ENCODE peak calls at places on chromosomes 7 and 10, in eight cellular contexts. One of them, this sample, is unnamed.
A peak's percentile ranks its signal among the peaks of the same experiment; 100 is the strongest.

GRCh38 chr10:22958338-22958737 is 30.5 kb downstream of the ARMC3 start:
- DNase-seq in GM12865: no peak
- DNase-seq in PC-3: peak; percentile 45
- DNase-seq in cardiac muscle cell: no peak
- DNase-seq in fibroblast of villous mesenchyme: no peak
- DNase-seq in retinal pigment epithelial cell: no peak
- DNase-seq in bronchial epithelial cell: peak; percentile 86
- DNase-seq in lower lobe of right lung: no peak
- DNase-seq in this sample: no peak

GRCh38 chr7:133746847-133747246 is 380.3 kb upstream of the LRGUK start:
- DNase-seq in PC-3: no peak
- DNase-seq in lower lobe of right lung: no peak
- DNase-seq in cardiac muscle cell: no peak
- DNase-seq in fibroblast of villous mesenchyme: no peak
- DNase-seq in retinal pigment epithelial cell: no peak
- DNase-seq in bronchial epithelial cell: peak; percentile 12
- DNase-seq in GM12865: no peak
- DNase-seq in this sample: no peak

GRCh38 chr10:7417807-7418206 is 7.0 kb upstream of the SFMBT2 start:
- DNase-seq in PC-3: no peak
- DNase-seq in cardiac muscle cell: no peak
- DNase-seq in GM12865: peak; percentile 33
- DNase-seq in bronchial epithelial cell: no peak
- DNase-seq in fibroblast of villous mesenchyme: no peak
- DNase-seq in retinal pigment epithelial cell: no peak
- DNase-seq in lower lobe of right lung: no peak
- DNase-seq in this sample: no peak

GRCh38 chr7:28389504-28390385 is 22.6 kb upstream of the CREB5 start:
- DNase-seq in GM12865: peak; percentile 76
- DNase-seq in fibroblast of villous mesenchyme: peak; percentile 77
- DNase-seq in PC-3: peak; percentile 83
- DNase-seq in bronchial epithelial cell: peak; percentile 75
- DNase-seq in cardiac muscle cell: peak; percentile 76
- DNase-seq in retinal pigment epithelial cell: no peak
- DNase-seq in lower lobe of right lung: no peak
- DNase-seq in this sample: no peak

GRCh38 chr10:43230101-43230908 is 36.6 kb downstream of the RASGEF1A start:
- DNase-seq in cardiac muscle cell: no peak
- DNase-seq in retinal pigment epithelial cell: no peak
- DNase-seq in PC-3: no peak
- DNase-seq in lower lobe of right lung: peak; percentile 32
- DNase-seq in fibroblast of villous mesenchyme: no peak
- DNase-seq in bronchial epithelial cell: no peak
- DNase-seq in GM12865: no peak
- DNase-seq in this sample: no peak

GRCh38 chr7:129948877-129949291 is 3.9 kb downstream of the UBE2H start:
- DNase-seq in bronchial epithelial cell: peak; percentile 90
- DNase-seq in lower lobe of right lung: peak; percentile 92
- DNase-seq in cardiac muscle cell: peak; percentile 92
- DNase-seq in retinal pigment epithelial cell: peak; percentile 84
- DNase-seq in fibroblast of villous mesenchyme: peak; percentile 98
- DNase-seq in PC-3: peak; percentile 92
- DNase-seq in GM12865: peak; percentile 90
- DNase-seq in this sample: peak; percentile 85

GRCh38 chr10:62727935-62728334 is 76.6 kb upstream of the ADO start:
- DNase-seq in bronchial epithelial cell: no peak
- DNase-seq in PC-3: no peak
- DNase-seq in fibroblast of villous mesenchyme: no peak
- DNase-seq in retinal pigment epithelial cell: no peak
- DNase-seq in cardiac muscle cell: no peak
- DNase-seq in GM12865: no peak
- DNase-seq in lower lobe of right lung: no peak
- DNase-seq in this sample: no peak

GRCh38 chr10:68364101-68364886 is 31.6 kb upstream of the PBLD start:
- DNase-seq in PC-3: no peak
- DNase-seq in cardiac muscle cell: no peak
- DNase-seq in lower lobe of right lung: no peak
- DNase-seq in GM12865: no peak
- DNase-seq in fibroblast of villous mesenchyme: peak; percentile 11
- DNase-seq in bronchial epithelial cell: no peak
- DNase-seq in retinal pigment epithelial cell: no peak
- DNase-seq in this sample: no peak

GRCh38 chr10:61903184-61903990 is 1.9 kb downstream of the ARID5B start:
- DNase-seq in bronchial epithelial cell: peak; percentile 58
- DNase-seq in lower lobe of right lung: peak; percentile 77
- DNase-seq in GM12865: peak; percentile 86
- DNase-seq in PC-3: peak; percentile 78
- DNase-seq in retinal pigment epithelial cell: no peak
- DNase-seq in fibroblast of villous mesenchyme: peak; percentile 80
- DNase-seq in cardiac muscle cell: peak; percentile 51
- DNase-seq in this sample: no peak

GRCh38 chr7:105106473-105106872 is 92.5 kb downstream of the KMT2E start:
- DNase-seq in lower lobe of right lung: no peak
- DNase-seq in GM12865: no peak
- DNase-seq in fibroblast of villous mesenchyme: no peak
- DNase-seq in PC-3: no peak
- DNase-seq in retinal pigment epithelial cell: no peak
- DNase-seq in bronchial epithelial cell: no peak
- DNase-seq in cardiac muscle cell: no peak
- DNase-seq in this sample: no peak

GRCh38 chr7:83130191-83130590 is 32.5 kb downstream of the PCLO start:
- DNase-seq in lower lobe of right lung: no peak
- DNase-seq in bronchial epithelial cell: no peak
- DNase-seq in GM12865: no peak
- DNase-seq in retinal pigment epithelial cell: no peak
- DNase-seq in fibroblast of villous mesenchyme: no peak
- DNase-seq in cardiac muscle cell: no peak
- DNase-seq in PC-3: no peak
- DNase-seq in this sample: no peak

GRCh38 chr7:81903115-81903514 is 133.3 kb upstream of the HGF start:
- DNase-seq in GM12865: peak; percentile 49
- DNase-seq in bronchial epithelial cell: no peak
- DNase-seq in lower lobe of right lung: no peak
- DNase-seq in PC-3: peak; percentile 29
- DNase-seq in cardiac muscle cell: no peak
- DNase-seq in fibroblast of villous mesenchyme: no peak
- DNase-seq in retinal pigment epithelial cell: no peak
- DNase-seq in this sample: no peak

GRCh38 chr7:70177166-70177565 is 578.9 kb downstream of the AUTS2 start:
- DNase-seq in retinal pigment epithelial cell: no peak
- DNase-seq in PC-3: no peak
- DNase-seq in GM12865: peak; percentile 8
- DNase-seq in lower lobe of right lung: no peak
- DNase-seq in bronchial epithelial cell: peak; percentile 65
- DNase-seq in fibroblast of villous mesenchyme: no peak
- DNase-seq in cardiac muscle cell: no peak
- DNase-seq in this sample: no peak

GRCh38 chr7:2116086-2116810 is 116.5 kb downstream of the MAD1L1 start:
- DNase-seq in lower lobe of right lung: no peak
- DNase-seq in PC-3: peak; percentile 86
- DNase-seq in bronchial epithelial cell: peak; percentile 86
- DNase-seq in cardiac muscle cell: no peak
- DNase-seq in retinal pigment epithelial cell: no peak
- DNase-seq in fibroblast of villous mesenchyme: no peak
- DNase-seq in GM12865: no peak
- DNase-seq in this sample: no peak

GRCh38 chr10:90326498-90327267 is 531.2 kb downstream of the HTR7 start:
- DNase-seq in cardiac muscle cell: no peak
- DNase-seq in PC-3: peak; percentile 32
- DNase-seq in lower lobe of right lung: no peak
- DNase-seq in retinal pigment epithelial cell: peak; percentile 70
- DNase-seq in fibroblast of villous mesenchyme: peak; percentile 22
- DNase-seq in GM12865: no peak
- DNase-seq in bronchial epithelial cell: peak; percentile 55
- DNase-seq in this sample: peak; percentile 76

GRCh38 chr10:814536-815302 is 116.8 kb downstream of the LARP4B start:
- DNase-seq in retinal pigment epithelial cell: no peak
- DNase-seq in GM12865: no peak
- DNase-seq in lower lobe of right lung: no peak
- DNase-seq in cardiac muscle cell: no peak
- DNase-seq in bronchial epithelial cell: no peak
- DNase-seq in fibroblast of villous mesenchyme: no peak
- DNase-seq in PC-3: no peak
- DNase-seq in this sample: no peak

GRCh38 chr7:14899065-14899464 is 3.5 kb downstream of the DGKB start:
- DNase-seq in cardiac muscle cell: no peak
- DNase-seq in PC-3: no peak
- DNase-seq in GM12865: no peak
- DNase-seq in retinal pigment epithelial cell: no peak
- DNase-seq in bronchial epithelial cell: no peak
- DNase-seq in fibroblast of villous mesenchyme: peak; percentile 7
- DNase-seq in lower lobe of right lung: no peak
- DNase-seq in this sample: no peak

GRCh38 chr7:98420966-98421612 is 20.2 kb upstream of the BAIAP2L1 start:
- DNase-seq in GM12865: peak; percentile 81
- DNase-seq in retinal pigment epithelial cell: no peak
- DNase-seq in cardiac muscle cell: peak; percentile 81
- DNase-seq in PC-3: peak; percentile 90
- DNase-seq in lower lobe of right lung: peak; percentile 84
- DNase-seq in fibroblast of villous mesenchyme: peak; percentile 36
- DNase-seq in bronchial epithelial cell: peak; percentile 70
- DNase-seq in this sample: no peak

GRCh38 chr10:127344346-127344745 is 148.0 kb upstream of the INSYN2A start:
- DNase-seq in retinal pigment epithelial cell: no peak
- DNase-seq in cardiac muscle cell: no peak
- DNase-seq in fibroblast of villous mesenchyme: peak; percentile 5
- DNase-seq in lower lobe of right lung: no peak
- DNase-seq in PC-3: no peak
- DNase-seq in GM12865: no peak
- DNase-seq in bronchial epithelial cell: no peak
- DNase-seq in this sample: no peak

GRCh38 chr10:86107131-86107530 is 259.5 kb downstream of the GRID1 start:
- DNase-seq in fibroblast of villous mesenchyme: no peak
- DNase-seq in retinal pigment epithelial cell: no peak
- DNase-seq in PC-3: no peak
- DNase-seq in lower lobe of right lung: no peak
- DNase-seq in cardiac muscle cell: no peak
- DNase-seq in bronchial epithelial cell: no peak
- DNase-seq in GM12865: no peak
- DNase-seq in this sample: no peak

GRCh38 chr7:48528689-48529088 is 357.4 kb downstream of the ABCA13 start:
- DNase-seq in GM12865: no peak
- DNase-seq in bronchial epithelial cell: no peak
- DNase-seq in lower lobe of right lung: no peak
- DNase-seq in cardiac muscle cell: no peak
- DNase-seq in fibroblast of villous mesenchyme: no peak
- DNase-seq in PC-3: no peak
- DNase-seq in retinal pigment epithelial cell: no peak
- DNase-seq in this sample: no peak

GRCh38 chr10:44982496-44982895 is 3.9 kb upstream of the DEPP1 start:
- DNase-seq in fibroblast of villous mesenchyme: no peak
- DNase-seq in bronchial epithelial cell: no peak
- DNase-seq in lower lobe of right lung: peak; percentile 42
- DNase-seq in GM12865: no peak
- DNase-seq in PC-3: no peak
- DNase-seq in cardiac muscle cell: no peak
- DNase-seq in retinal pigment epithelial cell: no peak
- DNase-seq in this sample: no peak

GRCh38 chr7:148014473-148014872 is 576.1 kb upstream of the C7orf33 start:
- DNase-seq in fibroblast of villous mesenchyme: no peak
- DNase-seq in bronchial epithelial cell: peak; percentile 29
- DNase-seq in cardiac muscle cell: no peak
- DNase-seq in retinal pigment epithelial cell: no peak
- DNase-seq in lower lobe of right lung: no peak
- DNase-seq in PC-3: peak; percentile 78
- DNase-seq in GM12865: no peak
- DNase-seq in this sample: peak; percentile 28

DNA sequence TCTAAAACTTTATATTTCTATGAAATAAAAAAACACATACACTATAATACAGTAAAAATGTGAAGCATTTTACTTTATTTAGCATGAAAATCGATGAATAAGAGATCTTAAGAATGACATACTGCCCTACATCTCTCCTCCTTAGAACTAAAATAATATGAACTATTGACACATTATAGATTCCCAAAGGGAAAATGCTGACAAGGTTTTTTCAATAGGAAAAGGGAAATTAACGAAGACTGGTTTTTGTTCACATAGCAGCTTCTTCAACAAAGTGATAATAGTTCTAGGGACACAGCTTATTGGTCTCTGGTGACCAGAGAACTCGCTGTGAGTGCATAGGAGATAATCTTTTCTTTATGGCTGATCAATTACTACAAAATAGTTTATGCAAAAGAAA is 57.9 kb upstream of the FEZF1 start:
- DNase-seq in fibroblast of villous mesenchyme: no peak
- DNase-seq in retinal pigment epithelial cell: no peak
- DNase-seq in cardiac muscle cell: no peak
- DNase-seq in bronchial epithelial cell: no peak
- DNase-seq in lower lobe of right lung: no peak
- DNase-seq in GM12865: no peak
- DNase-seq in PC-3: no peak
- DNase-seq in this sample: no peak
- H3K4me3 ChIP-seq in fibroblast of villous mesenchyme: no peak overlapping the region
- H3K4me3 ChIP-seq in retinal pigment epithelial cell: no peak overlapping the region
- H3K4me3 ChIP-seq in cardiac muscle cell: no peak overlapping the region
- H3K4me3 ChIP-seq in bronchial epithelial cell: no peak overlapping the region
- H3K4me3 ChIP-seq in lower lobe of right lung: no peak overlapping the region
- H3K4me3 ChIP-seq in GM12865: no peak overlapping the region
- H3K4me3 ChIP-seq in PC-3: no peak overlapping the region
- H3K4me3 ChIP-seq in this sample: no peak overlapping the region

DNA sequence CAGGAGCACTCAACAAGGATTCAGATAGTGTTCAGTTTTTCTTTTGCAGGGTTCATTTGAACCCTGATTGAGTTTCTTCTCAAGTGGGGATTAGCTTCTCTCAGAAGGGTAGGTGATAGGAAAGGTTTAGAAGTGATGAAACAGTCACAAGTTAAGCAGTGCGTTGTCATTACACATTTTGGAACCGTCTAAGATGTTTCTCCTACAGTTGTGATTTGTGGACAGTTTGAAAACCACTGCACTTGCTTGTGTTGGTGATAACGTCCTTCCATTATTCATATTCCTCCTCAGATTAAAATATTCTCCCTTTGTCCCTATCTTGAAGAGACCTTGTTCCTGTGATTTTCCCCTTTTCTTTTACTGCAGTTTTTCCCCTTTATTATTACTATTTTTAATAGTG is 2.8 kb downstream of the STMP1 start:
- DNase-seq in cardiac muscle cell: no peak
- DNase-seq in retinal pigment epithelial cell: no peak
- DNase-seq in bronchial epithelial cell: no peak
- DNase-seq in fibroblast of villous mesenchyme: no peak
- DNase-seq in PC-3: no peak
- DNase-seq in GM12865: no peak
- DNase-seq in lower lobe of right lung: no peak
- DNase-seq in this sample: no peak
- H3K4me3 ChIP-seq in cardiac muscle cell: no peak overlapping the region
- H3K4me3 ChIP-seq in retinal pigment epithelial cell: no peak overlapping the region
- H3K4me3 ChIP-seq in bronchial epithelial cell: no peak overlapping the region
- H3K4me3 ChIP-seq in fibroblast of villous mesenchyme: no peak overlapping the region
- H3K4me3 ChIP-seq in PC-3: no peak overlapping the region
- H3K4me3 ChIP-seq in GM12865: no peak overlapping the region
- H3K4me3 ChIP-seq in lower lobe of right lung: no peak overlapping the region
- H3K4me3 ChIP-seq in this sample: no peak overlapping the region

GRCh38 chr7:100064162-100064561 is 14.6 kb downstream of the ZSCAN21 start:
- DNase-seq in PC-3: no peak
- DNase-seq in GM12865: no peak
- DNase-seq in cardiac muscle cell: no peak
- DNase-seq in retinal pigment epithelial cell: no peak
- DNase-seq in lower lobe of right lung: no peak
- DNase-seq in bronchial epithelial cell: no peak
- DNase-seq in fibroblast of villous mesenchyme: no peak
- DNase-seq in this sample: no peak
- H3K4me3 ChIP-seq in PC-3: no peak overlapping the region
- H3K4me3 ChIP-seq in GM12865: no peak overlapping the region
- H3K4me3 ChIP-seq in cardiac muscle cell: no peak overlapping the region
- H3K4me3 ChIP-seq in retinal pigment epithelial cell: no peak overlapping the region
- H3K4me3 ChIP-seq in lower lobe of right lung: no peak overlapping the region
- H3K4me3 ChIP-seq in bronchial epithelial cell: no peak overlapping the region
- H3K4me3 ChIP-seq in fibroblast of villous mesenchyme: no peak overlapping the region
- H3K4me3 ChIP-seq in this sample: no peak overlapping the region

GRCh38 chr10:49115015-49115795 is at the start of gene VSTM4:
- DNase-seq in bronchial epithelial cell: no peak
- DNase-seq in GM12865: no peak
- DNase-seq in PC-3: no peak
- DNase-seq in cardiac muscle cell: peak; percentile 71
- DNase-seq in fibroblast of villous mesenchyme: no peak
- DNase-seq in lower lobe of right lung: no peak
- DNase-seq in retinal pigment epithelial cell: no peak
- DNase-seq in this sample: no peak
- H3K4me3 ChIP-seq in bronchial epithelial cell: no peak within 1 kb of the TSS
- H3K4me3 ChIP-seq in GM12865: no peak within 1 kb of the TSS
- H3K4me3 ChIP-seq in PC-3: no peak within 1 kb of the TSS
- H3K4me3 ChIP-seq in cardiac muscle cell: peak within 1 kb of the TSS; percentile 54
- H3K4me3 ChIP-seq in fibroblast of villous mesenchyme: peak within 1 kb of the TSS; percentile 57
- H3K4me3 ChIP-seq in lower lobe of right lung: peak within 1 kb of the TSS; percentile 65
- H3K4me3 ChIP-seq in retinal pigment epithelial cell: peak within 1 kb of the TSS; percentile 60
- H3K4me3 ChIP-seq in this sample: peak within 1 kb of the TSS; percentile 43